ENCODE peak calls at places on chromosomes 16 and 17, in nine cellular contexts. One of them, this sample, is unnamed.
A peak's percentile ranks its signal among the peaks of the same experiment; 100 is the strongest.

GRCh38 chr17:40779181-40779909 is 3.0 kb downstream of the KRT27 start:
- DNase-seq in heart left ventricle: no peak
- DNase-seq in A549: peak; percentile 53
- DNase-seq in endothelial cell of umbilical vein: no peak
- DNase-seq in prostate gland: no peak
- DNase-seq in stomach: no peak
- DNase-seq in body of pancreas: no peak
- DNase-seq in ovary: no peak
- DNase-seq in transverse colon: no peak
- DNase-seq in this sample: no peak

GRCh38 chr17:75031972-75032895 is 14.5 kb downstream of the ATP5PD start:
- DNase-seq in heart left ventricle: peak; percentile 76
- DNase-seq in A549: peak; percentile 98
- DNase-seq in endothelial cell of umbilical vein: peak; percentile 43
- DNase-seq in prostate gland: peak; percentile 60
- DNase-seq in stomach: peak; percentile 51
- DNase-seq in body of pancreas: peak; percentile 60
- DNase-seq in ovary: peak; percentile 76
- DNase-seq in transverse colon: peak; percentile 74
- DNase-seq in this sample: peak; percentile 88

GRCh38 chr17:66172706-66173223 is 19.2 kb downstream of the CEP112 start:
- DNase-seq in heart left ventricle: no peak
- DNase-seq in A549: no peak
- DNase-seq in endothelial cell of umbilical vein: no peak
- DNase-seq in prostate gland: no peak
- DNase-seq in stomach: no peak
- DNase-seq in body of pancreas: no peak
- DNase-seq in ovary: no peak
- DNase-seq in transverse colon: no peak
- DNase-seq in this sample: no peak

GRCh38 chr17:8190506-8190905 is 526 bp upstream of the BORCS6 start:
- DNase-seq in heart left ventricle: no peak
- DNase-seq in A549: no peak
- DNase-seq in endothelial cell of umbilical vein: no peak
- DNase-seq in prostate gland: no peak
- DNase-seq in stomach: no peak
- DNase-seq in body of pancreas: no peak
- DNase-seq in ovary: no peak
- DNase-seq in transverse colon: no peak
- DNase-seq in this sample: no peak

GRCh38 chr17:21239680-21240374 is 13.4 kb downstream of the NATD1 start:
- DNase-seq in heart left ventricle: no peak
- DNase-seq in A549: peak; percentile 84
- DNase-seq in endothelial cell of umbilical vein: no peak
- DNase-seq in prostate gland: no peak
- DNase-seq in stomach: no peak
- DNase-seq in body of pancreas: no peak
- DNase-seq in ovary: no peak
- DNase-seq in transverse colon: no peak
- DNase-seq in this sample: no peak

GRCh38 chr17:45435481-45435880 is 2.8 kb upstream of the ARHGAP27 start:
- DNase-seq in heart left ventricle: no peak
- DNase-seq in A549: no peak
- DNase-seq in endothelial cell of umbilical vein: no peak
- DNase-seq in prostate gland: no peak
- DNase-seq in stomach: no peak
- DNase-seq in body of pancreas: no peak
- DNase-seq in ovary: no peak
- DNase-seq in transverse colon: no peak
- DNase-seq in this sample: no peak

GRCh38 chr16:69474447-69474846 is 50.0 kb downstream of the CYB5B start:
- DNase-seq in heart left ventricle: no peak
- DNase-seq in A549: no peak
- DNase-seq in endothelial cell of umbilical vein: no peak
- DNase-seq in prostate gland: no peak
- DNase-seq in stomach: no peak
- DNase-seq in body of pancreas: no peak
- DNase-seq in ovary: no peak
- DNase-seq in transverse colon: no peak
- DNase-seq in this sample: no peak

GRCh38 chr17:80153004-80153403 is 6.1 kb upstream of the EIF4A3 start:
- DNase-seq in heart left ventricle: no peak
- DNase-seq in A549: no peak
- DNase-seq in endothelial cell of umbilical vein: no peak
- DNase-seq in prostate gland: no peak
- DNase-seq in stomach: no peak
- DNase-seq in body of pancreas: no peak
- DNase-seq in ovary: no peak
- DNase-seq in transverse colon: no peak
- DNase-seq in this sample: no peak

GRCh38 chr17:68248199-68248825 is 469 bp downstream of the AMZ2 start:
- DNase-seq in heart left ventricle: no peak
- DNase-seq in A549: peak; percentile 42
- DNase-seq in endothelial cell of umbilical vein: no peak
- DNase-seq in prostate gland: peak; percentile 40
- DNase-seq in stomach: peak; percentile 49
- DNase-seq in body of pancreas: peak; percentile 66
- DNase-seq in ovary: no peak
- DNase-seq in transverse colon: peak; percentile 63
- DNase-seq in this sample: peak; percentile 77

GRCh38 chr17:2309338-2310143 is 5.8 kb downstream of the SRR start:
- DNase-seq in heart left ventricle: no peak
- DNase-seq in A549: no peak
- DNase-seq in endothelial cell of umbilical vein: no peak
- DNase-seq in prostate gland: no peak
- DNase-seq in stomach: no peak
- DNase-seq in body of pancreas: peak; percentile 73
- DNase-seq in ovary: no peak
- DNase-seq in transverse colon: no peak
- DNase-seq in this sample: no peak

GRCh38 chr17:56943505-56944125 is 17.2 kb downstream of the COIL start:
- DNase-seq in heart left ventricle: no peak
- DNase-seq in A549: no peak
- DNase-seq in endothelial cell of umbilical vein: no peak
- DNase-seq in prostate gland: no peak
- DNase-seq in stomach: no peak
- DNase-seq in body of pancreas: no peak
- DNase-seq in ovary: no peak
- DNase-seq in transverse colon: no peak
- DNase-seq in this sample: no peak

GRCh38 chr16:17372383-17372782 is 98.4 kb downstream of the XYLT1 start:
- DNase-seq in heart left ventricle: no peak
- DNase-seq in A549: no peak
- DNase-seq in endothelial cell of umbilical vein: no peak
- DNase-seq in prostate gland: no peak
- DNase-seq in stomach: no peak
- DNase-seq in body of pancreas: no peak
- DNase-seq in ovary: no peak
- DNase-seq in transverse colon: no peak
- DNase-seq in this sample: no peak

GRCh38 chr17:6534846-6535514 is 21.4 kb downstream of the PITPNM3 start:
- DNase-seq in heart left ventricle: no peak
- DNase-seq in A549: no peak
- DNase-seq in endothelial cell of umbilical vein: no peak
- DNase-seq in prostate gland: no peak
- DNase-seq in stomach: no peak
- DNase-seq in body of pancreas: no peak
- DNase-seq in ovary: peak; percentile 33
- DNase-seq in transverse colon: no peak
- DNase-seq in this sample: no peak

GRCh38 chr17:67800495-67800928 is 24.8 kb upstream of the BPTF start:
- DNase-seq in heart left ventricle: peak; percentile 76
- DNase-seq in A549: peak; percentile 80
- DNase-seq in endothelial cell of umbilical vein: peak; percentile 85
- DNase-seq in prostate gland: peak; percentile 57
- DNase-seq in stomach: peak; percentile 82
- DNase-seq in body of pancreas: peak; percentile 78
- DNase-seq in ovary: peak; percentile 27
- DNase-seq in transverse colon: peak; percentile 85
- DNase-seq in this sample: peak; percentile 49

GRCh38 chr16:1960665-1961630 is 1.6 kb downstream of the NDUFB10 start:
- DNase-seq in heart left ventricle: no peak
- DNase-seq in A549: no peak
- DNase-seq in endothelial cell of umbilical vein: peak; percentile 39
- DNase-seq in prostate gland: no peak
- DNase-seq in stomach: no peak
- DNase-seq in body of pancreas: peak; percentile 20
- DNase-seq in ovary: no peak
- DNase-seq in transverse colon: no peak
- DNase-seq in this sample: no peak

DNA sequence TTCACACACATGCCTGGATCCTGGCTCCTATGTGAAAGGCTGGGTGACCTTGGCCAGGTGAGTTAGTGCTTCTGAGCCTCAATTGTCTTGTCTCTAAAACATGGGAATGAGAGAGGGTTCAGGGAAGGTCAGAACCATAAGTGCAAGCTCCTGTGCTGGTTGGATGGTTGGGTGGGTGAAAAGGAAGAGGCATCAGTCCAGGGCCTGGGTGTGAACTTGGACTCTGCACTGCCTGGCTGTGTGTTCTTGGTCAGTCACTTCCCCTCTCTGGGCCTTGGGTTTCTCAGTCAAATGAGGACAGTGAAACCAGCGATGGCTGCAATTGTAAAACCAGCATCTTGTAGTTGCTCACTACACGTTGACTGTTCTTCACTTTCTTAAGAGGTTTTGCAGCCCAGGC is 643 bp upstream of the KCNG4 start:
- DNase-seq in heart left ventricle: no peak
- DNase-seq in A549: no peak
- DNase-seq in endothelial cell of umbilical vein: no peak
- DNase-seq in prostate gland: no peak
- DNase-seq in stomach: no peak
- DNase-seq in body of pancreas: no peak
- DNase-seq in ovary: no peak
- DNase-seq in transverse colon: no peak
- DNase-seq in this sample: no peak
- TF ChIP-seq POLR2A in heart left ventricle: no peak
- TF ChIP-seq POLR2A in A549: no peak
- TF ChIP-seq POLR2A in endothelial cell of umbilical vein: no peak
- TF ChIP-seq POLR2A in prostate gland: no peak
- TF ChIP-seq POLR2A in stomach: no peak
- TF ChIP-seq POLR2A in body of pancreas: no peak
- TF ChIP-seq POLR2A in ovary: no peak
- TF ChIP-seq POLR2A in transverse colon: no peak
- TF ChIP-seq POLR2A in this sample: no peak

GRCh38 chr16:3655030-3655790 is 719 bp downstream of the DNASE1 start:
- DNase-seq in heart left ventricle: peak; percentile 38
- DNase-seq in A549: no peak
- DNase-seq in endothelial cell of umbilical vein: no peak
- DNase-seq in prostate gland: no peak
- DNase-seq in stomach: no peak
- DNase-seq in body of pancreas: peak; percentile 68
- DNase-seq in ovary: peak; percentile 15
- DNase-seq in transverse colon: no peak
- DNase-seq in this sample: no peak

GRCh38 chr16:3651461-3652372 is 2.8 kb upstream of the DNASE1 start:
- DNase-seq in heart left ventricle: no peak
- DNase-seq in A549: no peak
- DNase-seq in endothelial cell of umbilical vein: no peak
- DNase-seq in prostate gland: no peak
- DNase-seq in stomach: peak; percentile 17
- DNase-seq in body of pancreas: no peak
- DNase-seq in ovary: peak; percentile 9
- DNase-seq in transverse colon: no peak
- DNase-seq in this sample: no peak

GRCh38 chr16:3654249-3654991 is at the start of gene DNASE1:
- DNase-seq in heart left ventricle: peak; percentile 68
- DNase-seq in A549: peak; percentile 74
- DNase-seq in endothelial cell of umbilical vein: peak; percentile 42
- DNase-seq in prostate gland: no peak
- DNase-seq in stomach: peak; percentile 66
- DNase-seq in body of pancreas: peak; percentile 87
- DNase-seq in ovary: peak; percentile 44
- DNase-seq in transverse colon: peak; percentile 74
- DNase-seq in this sample: peak; percentile 36

GRCh38 chr16:3650631-3651265 is 3.7 kb upstream of the DNASE1 start:
- DNase-seq in heart left ventricle: no peak
- DNase-seq in A549: no peak
- DNase-seq in endothelial cell of umbilical vein: no peak
- DNase-seq in prostate gland: no peak
- DNase-seq in stomach: peak; percentile 17
- DNase-seq in body of pancreas: no peak
- DNase-seq in ovary: no peak
- DNase-seq in transverse colon: no peak
- DNase-seq in this sample: no peak

DNA sequence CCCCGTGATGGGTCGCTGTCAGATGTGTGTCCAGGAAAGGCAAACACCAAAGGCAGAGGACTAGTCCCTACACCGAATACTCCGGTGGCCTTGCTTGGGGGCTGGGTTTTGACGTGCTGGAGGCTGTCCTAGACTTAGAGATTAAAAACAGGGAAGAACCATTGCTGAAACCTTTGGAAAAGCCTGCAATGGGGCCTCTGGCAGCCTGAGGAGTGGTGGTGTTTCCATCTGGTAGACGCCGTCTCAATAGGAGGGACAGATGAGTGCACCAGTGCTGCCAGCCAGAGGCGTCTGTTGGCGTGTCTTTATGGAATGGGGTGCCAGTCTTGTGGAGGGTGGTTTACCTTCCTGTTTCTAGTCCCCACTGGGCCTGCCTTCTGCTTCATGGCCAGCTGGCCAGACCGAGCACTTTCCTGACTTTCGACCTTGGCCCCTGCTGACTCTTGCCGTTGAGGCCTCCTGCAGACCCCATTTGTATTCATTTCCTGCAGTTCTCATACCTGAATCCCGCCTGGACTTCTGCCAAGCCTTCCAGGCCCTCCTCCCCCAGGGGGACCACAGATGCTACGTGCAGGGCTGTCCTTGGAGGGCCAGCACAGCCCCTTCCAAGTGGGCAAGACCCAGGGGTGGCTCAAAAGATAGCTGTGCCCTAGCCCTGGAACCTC is 2.0 kb upstream of the DNASE1 start:
- DNase-seq in heart left ventricle: no peak
- DNase-seq in A549: no peak
- DNase-seq in endothelial cell of umbilical vein: no peak
- DNase-seq in prostate gland: no peak
- DNase-seq in stomach: peak; percentile 21
- DNase-seq in body of pancreas: no peak
- DNase-seq in ovary: peak; percentile 11
- DNase-seq in transverse colon: peak; percentile 7
- DNase-seq in this sample: no peak
- TF ChIP-seq CTCF in heart left ventricle: no peak
- TF ChIP-seq CTCF in A549: no peak
- TF ChIP-seq CTCF in endothelial cell of umbilical vein: no peak
- TF ChIP-seq CTCF in prostate gland: no peak
- TF ChIP-seq CTCF in stomach: no peak
- TF ChIP-seq CTCF in body of pancreas: no peak
- TF ChIP-seq CTCF in ovary: no peak
- TF ChIP-seq CTCF in transverse colon: no peak
- TF ChIP-seq CTCF in this sample: no peak

GRCh38 chr17:41800601-41801373 is 11.0 kb downstream of the P3H4 start:
- DNase-seq in heart left ventricle: no peak
- DNase-seq in A549: peak; percentile 35
- DNase-seq in endothelial cell of umbilical vein: no peak
- DNase-seq in prostate gland: peak; percentile 86
- DNase-seq in stomach: peak; percentile 65
- DNase-seq in body of pancreas: no peak
- DNase-seq in ovary: peak; percentile 46
- DNase-seq in transverse colon: peak; percentile 92
- DNase-seq in this sample: no peak
- H3K27ac ChIP-seq in heart left ventricle: no peak overlapping the region
- H3K27ac ChIP-seq in A549: peak overlapping the region; percentile 86
- H3K27ac ChIP-seq in endothelial cell of umbilical vein: no peak overlapping the region
- H3K27ac ChIP-seq in prostate gland: peak overlapping the region; percentile 55
- H3K27ac ChIP-seq in stomach: peak overlapping the region; percentile 38
- H3K27ac ChIP-seq in body of pancreas: no peak overlapping the region
- H3K27ac ChIP-seq in ovary: no peak overlapping the region
- H3K27ac ChIP-seq in transverse colon: peak overlapping the region; percentile 82
- H3K27ac ChIP-seq in this sample: no peak overlapping the region

GRCh38 chr17:28468781-28469180 is 4.7 kb upstream of the SLC13A2 start:
- DNase-seq in heart left ventricle: no peak
- DNase-seq in A549: no peak
- DNase-seq in endothelial cell of umbilical vein: no peak
- DNase-seq in prostate gland: no peak
- DNase-seq in stomach: no peak
- DNase-seq in body of pancreas: no peak
- DNase-seq in ovary: no peak
- DNase-seq in transverse colon: no peak
- DNase-seq in this sample: no peak
- TF ChIP-seq POLR2A in heart left ventricle: no peak
- TF ChIP-seq POLR2A in A549: no peak
- TF ChIP-seq POLR2A in endothelial cell of umbilical vein: no peak
- TF ChIP-seq POLR2A in prostate gland: no peak
- TF ChIP-seq POLR2A in stomach: no peak
- TF ChIP-seq POLR2A in body of pancreas: no peak
- TF ChIP-seq POLR2A in ovary: no peak
- TF ChIP-seq POLR2A in transverse colon: no peak
- TF ChIP-seq POLR2A in this sample: no peak